ENCODE peak calls at places on chromosomes 6 and 20, in seven cellular contexts. X is endothelial cell, W is AG09319, F is GM23338, N is left ventricle myocardium inferior, D is adrenal gland, Q is GM13976. U is an unnamed sample.

GRCh38 chr20:13581451-13581850 is 57.3 kb downstream of the TASP1 start:
- DNase-seq in Q (no peak), X (no peak), D (no peak), N (no peak), F (no peak), W (no peak), U (no peak)

GRCh38 chr6:117547688-117548621 is 54.4 kb downstream of the GOPC start:
- DNase-seq in F (peak; percentile 84), D (peak; percentile 87), Q (peak; percentile 47), X (no peak), W (no peak), N (peak; percentile 65), U (peak; percentile 65)

GRCh38 chr20:32227744-32228688 is 20.3 kb downstream of the POFUT1 start:
- DNase-seq in N (peak; percentile 36), F (no peak), X (no peak), W (no peak), Q (no peak), D (no peak), U (peak; percentile 68)

GRCh38 chr6:135212935-135213334 is 31.8 kb downstream of the MYB start:
- DNase-seq in D (no peak), W (no peak), N (no peak), F (no peak), X (no peak), Q (no peak), U (no peak)

GRCh38 chr6:56399672-56400263 is 152.4 kb upstream of the COL21A1 start:
- DNase-seq in F (no peak), N (no peak), X (no peak), Q (no peak), W (no peak), D (no peak), U (no peak)

GRCh38 chr6:87700729-87701675 is 1.0 kb downstream of the AKIRIN2 start:
- DNase-seq in W (peak; percentile 67), Q (peak; percentile 63), N (peak; percentile 26), D (peak; percentile 70), X (peak; percentile 35), F (peak; percentile 39), U (no peak)

GRCh38 chr20:12371955-12372354 is 454.3 kb downstream of the BTBD3 start:
- DNase-seq in D (no peak), Q (no peak), F (no peak), N (no peak), X (no peak), W (no peak), U (no peak)

GRCh38 chr6:132202569-132202968 is 198.7 kb downstream of the MOXD1 start:
- DNase-seq in D (no peak), N (no peak), Q (no peak), W (peak; percentile 75), X (no peak), F (no peak), U (no peak)

GRCh38 chr20:35617397-35618031 is 1.9 kb downstream of the SPAG4 start:
- DNase-seq in F (peak; percentile 88), X (peak; percentile 48), N (peak; percentile 58), Q (peak; percentile 68), D (peak; percentile 73), W (no peak), U (peak; percentile 72)

GRCh38 chr6:96877151-96877550 is 20.5 kb downstream of the NDUFAF4 start:
- DNase-seq in D (no peak), Q (no peak), W (no peak), X (no peak), N (no peak), F (no peak), U (no peak)

GRCh38 chr6:111806561-111807497 is 66.4 kb downstream of the FYN start:
- DNase-seq in X (no peak), D (no peak), Q (no peak), N (no peak), F (no peak), W (no peak), U (no peak)

GRCh38 chr6:54255881-54256280 is 52.4 kb upstream of the TINAG start:
- DNase-seq in F (no peak), Q (no peak), X (no peak), W (no peak), D (no peak), N (no peak), U (no peak)

GRCh38 chr20:48266571-48266970 is 481.3 kb upstream of the SULF2 start:
- DNase-seq in Q (no peak), W (no peak), N (no peak), D (no peak), X (no peak), F (no peak), U (no peak)

GRCh38 chr6:34240329-34241248 is 3.9 kb downstream of the HMGA1 start:
- DNase-seq in F (no peak), Q (no peak), W (no peak), D (peak; percentile 8), X (no peak), N (no peak), U (peak; percentile 51)
- TF ChIP-seq CTCF in F (no peak), Q (no peak), W (no peak), D (no peak), X (no peak), N (no peak), U (no peak)

GRCh38 chr6:84346372-84346771 is 118.9 kb upstream of the CEP162 start:
- DNase-seq in W (no peak), D (no peak), X (no peak), N (no peak), Q (no peak), F (peak; percentile 28), U (no peak)
- TF ChIP-seq CTCF in W (peak; percentile 34), D (no peak), X (no peak), N (no peak), Q (no peak), F (peak; percentile 41), U (no peak)

GRCh38 chr6:7900621-7901020 is 10.0 kb downstream of the TXNDC5 start:
- DNase-seq in F (no peak), D (no peak), X (no peak), N (no peak), W (no peak), Q (no peak), U (no peak)

GRCh38 chr6:7901056-7901455 is 9.5 kb downstream of the TXNDC5 start:
- DNase-seq in W (no peak), D (no peak), F (no peak), X (no peak), Q (no peak), N (no peak), U (no peak)

GRCh38 chr6:7897461-7898192 is 13.0 kb downstream of the TXNDC5 start:
- DNase-seq in D (no peak), Q (peak; percentile 69), W (no peak), X (no peak), N (no peak), F (no peak), U (no peak)

GRCh38 chr6:7899889-7900213 is 10.7 kb downstream of the TXNDC5 start:
- DNase-seq in N (no peak), Q (no peak), X (no peak), F (no peak), W (no peak), D (no peak), U (no peak)

GRCh38 chr6:7899046-7899888 is 11.3 kb downstream of the TXNDC5 start:
- DNase-seq in X (no peak), D (no peak), F (peak; percentile 22), Q (peak; percentile 54), W (no peak), N (no peak), U (no peak)
- TF ChIP-seq CTCF in X (no peak), D (no peak), F (peak; percentile 46), Q (peak; percentile 35), W (no peak), N (peak; percentile 18), U (peak; percentile 6)

GRCh38 chr20:25296094-25297093 is 48.5 kb downstream of the PYGB start:
- DNase-seq in X (no peak), D (no peak), F (peak; percentile 47), Q (peak; percentile 69), N (no peak), W (no peak), U (no peak)

GRCh38 chr20:25293910-25294458 is 46.1 kb downstream of the PYGB start:
- DNase-seq in N (no peak), F (no peak), D (no peak), W (no peak), Q (no peak), X (no peak), U (no peak)

GRCh38 chr20:25297141-25297905 is 49.4 kb downstream of the PYGB start:
- DNase-seq in W (no peak), Q (peak; percentile 81), D (no peak), X (no peak), F (no peak), N (no peak), U (no peak)

GRCh38 chr20:25294459-25295385 is 46.8 kb downstream of the PYGB start:
- DNase-seq in Q (peak; percentile 88), D (peak; percentile 48), W (no peak), N (no peak), F (peak; percentile 89), X (peak; percentile 82), U (no peak)

DNA sequence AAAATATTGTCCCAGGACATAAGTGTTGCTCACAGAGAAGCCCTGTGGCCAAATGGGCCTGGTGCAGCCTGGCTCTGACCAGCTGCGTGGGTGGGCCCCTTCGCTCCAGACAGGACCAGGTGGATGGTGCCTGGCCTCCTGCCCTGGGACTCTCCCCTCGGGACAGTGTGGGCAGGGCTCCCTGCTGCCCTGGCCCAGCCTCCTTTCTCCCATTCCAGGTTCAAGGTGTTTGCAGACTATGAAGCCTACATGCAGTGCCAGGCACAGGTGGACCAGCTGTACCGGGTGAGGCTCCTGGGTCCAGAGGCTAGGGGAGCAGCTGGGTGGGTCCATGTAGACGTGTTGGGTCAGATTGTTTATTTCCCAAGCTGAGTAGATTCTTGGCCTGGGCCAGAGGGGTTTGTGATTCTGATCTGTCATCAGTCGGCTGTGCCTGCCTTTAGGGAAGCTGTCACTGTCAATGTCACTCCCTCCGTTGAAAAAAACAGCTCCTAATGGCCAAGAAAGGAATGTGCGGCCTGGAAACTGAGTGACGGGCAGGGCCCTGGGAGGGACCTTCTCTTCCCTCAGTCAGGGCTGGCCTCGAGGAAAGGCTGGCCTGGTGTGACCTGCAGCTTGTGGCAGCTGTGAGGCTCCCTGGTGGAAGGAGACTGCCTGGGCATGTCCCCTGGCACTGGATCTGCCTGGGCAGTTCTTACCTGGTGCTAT is 47.7 kb downstream of the PYGB start:
- DNase-seq in N (peak; percentile 65), F (peak; percentile 41), Q (no peak), X (no peak), W (no peak), D (peak; percentile 92), U (no peak)
- TF ChIP-seq CTCF in N (no peak), F (no peak), Q (no peak), X (no peak), W (no peak), D (no peak), U (no peak)

U was measured in upper lobe of right lung.